ENCODE peak calls at places on chromosomes 12 and 14, in eight cellular contexts. E, Z, U, D, T, K, H and I are unnamed samples.

GRCh38 chr12:52395761-52396434 is 10.2 kb downstream of the KRT82 start:
- DNase-seq in E (no peak), Z (no peak), U (peak), D (no peak), T (no peak), K (no peak), H (peak), I (no peak)

GRCh38 chr14:102479777-102480176 is 29.8 kb downstream of the ANKRD9 start:
- DNase-seq in E (no peak), Z (no peak), U (peak), D (no peak), T (no peak), K (no peak), H (no peak), I (no peak)

GRCh38 chr14:72788972-72789728 is 104.8 kb downstream of the DPF3 start:
- DNase-seq in E (no peak), Z (no peak), U (peak), D (no peak), T (no peak), K (no peak), H (no peak), I (no peak)

GRCh38 chr14:55212611-55213010 is 21.2 kb upstream of the DLGAP5 start:
- DNase-seq in E (no peak), Z (no peak), U (no peak), D (no peak), T (no peak), K (no peak), H (no peak), I (no peak)

GRCh38 chr12:62732861-62733427 is 202.0 kb downstream of the PPM1H start:
- DNase-seq in E (no peak), Z (no peak), U (peak), D (no peak), T (no peak), K (no peak), H (peak), I (peak)

GRCh38 chr12:65668981-65669695 is 155.1 kb upstream of the HMGA2 start:
- DNase-seq in E (no peak), Z (no peak), U (no peak), D (no peak), T (no peak), K (no peak), H (no peak), I (no peak)

GRCh38 chr12:108890208-108890607 is 10.3 kb downstream of the DAO start:
- DNase-seq in E (no peak), Z (peak), U (peak), D (no peak), T (no peak), K (no peak), H (no peak), I (no peak)

GRCh38 chr12:93380480-93381121 is 2.9 kb downstream of the NUDT4 start:
- DNase-seq in E (no peak), Z (no peak), U (peak), D (no peak), T (no peak), K (peak), H (peak), I (peak)

GRCh38 chr14:61838661-61839060 is 76.4 kb downstream of the SNAPC1 start:
- DNase-seq in E (no peak), Z (no peak), U (no peak), D (no peak), T (no peak), K (no peak), H (no peak), I (no peak)

GRCh38 chr12:30792648-30793499 is 38.1 kb upstream of the CAPRIN2 start:
- DNase-seq in E (no peak), Z (no peak), U (peak), D (no peak), T (no peak), K (no peak), H (peak), I (peak)

GRCh38 chr12:57737467-57738141 is 938 bp downstream of the AGAP2 start:
- DNase-seq in E (no peak), Z (no peak), U (no peak), D (no peak), T (no peak), K (no peak), H (peak), I (no peak)

GRCh38 chr12:101707131-101707782 is 9.8 kb downstream of the CHPT1 start:
- DNase-seq in E (no peak), Z (no peak), U (no peak), D (no peak), T (no peak), K (no peak), H (no peak), I (no peak)

GRCh38 chr12:111766608-111767361 is at the start of gene ALDH2:
- DNase-seq in E (no peak), Z (peak), U (peak), D (peak), T (peak), K (no peak), H (peak), I (no peak)

GRCh38 chr12:91577586-91578539 is 395.2 kb upstream of the DCN start:
- DNase-seq in E (no peak), Z (no peak), U (peak), D (no peak), T (peak), K (no peak), H (peak), I (peak)

GRCh38 chr14:59919582-59920377 is at the start of gene LRRC9:
- DNase-seq in E (no peak), Z (peak), U (no peak), D (peak), T (peak), K (no peak), H (no peak), I (no peak)

GRCh38 chr12:56082967-56083366 is 3.0 kb downstream of the ERBB3 start:
- DNase-seq in E (no peak), Z (no peak), U (no peak), D (no peak), T (peak), K (no peak), H (no peak), I (no peak)

GRCh38 chr14:89040438-89041244 is 216.2 kb downstream of the TTC8 start:
- DNase-seq in E (peak), Z (peak), U (peak), D (peak), T (peak), K (peak), H (peak), I (peak)

GRCh38 chr12:89949457-89950195 is 241.0 kb upstream of the ATP2B1 start:
- DNase-seq in E (peak), Z (no peak), U (peak), D (peak), T (no peak), K (no peak), H (peak), I (no peak)

GRCh38 chr12:13436182-13436581 is 239.7 kb downstream of the EMP1 start:
- DNase-seq in E (no peak), Z (no peak), U (no peak), D (no peak), T (no peak), K (no peak), H (no peak), I (no peak)

GRCh38 chr12:130031571-130032189 is 127.9 kb upstream of the TMEM132D start:
- DNase-seq in E (peak), Z (peak), U (peak), D (peak), T (peak), K (no peak), H (peak), I (no peak)

GRCh38 chr14:91585856-91586255 is 75.7 kb upstream of the PPP4R3A start:
- DNase-seq in E (no peak), Z (no peak), U (no peak), D (no peak), T (no peak), K (no peak), H (no peak), I (no peak)

GRCh38 chr12:117447665-117448366 is 86.4 kb upstream of the NOS1 start:
- DNase-seq in E (no peak), Z (no peak), U (no peak), D (no peak), T (no peak), K (no peak), H (no peak), I (no peak)

GRCh38 chr12:64779349-64779974 is 20.3 kb upstream of the GNS start:
- DNase-seq in E (no peak), Z (no peak), U (peak), D (no peak), T (no peak), K (no peak), H (no peak), I (no peak)

GRCh38 chr12:3339221-3339620 is 151.8 kb upstream of the PRMT8 start:
- DNase-seq in E (no peak), Z (no peak), U (no peak), D (no peak), T (no peak), K (no peak), H (no peak), I (no peak)

GRCh38 chr12:79300199-79300568 is 390.6 kb downstream of the PAWR start:
- DNase-seq in E (no peak), Z (no peak), U (peak), D (no peak), T (no peak), K (no peak), H (no peak), I (no peak)

GRCh38 chr14:40447032-40447431 is 1014.8 kb upstream of the FBXO33 start:
- DNase-seq in E (no peak), Z (no peak), U (no peak), D (no peak), T (no peak), K (no peak), H (no peak), I (peak)

GRCh38 chr12:124915249-124916236 is 1.1 kb upstream of the UBC start:
- DNase-seq in E (no peak), Z (no peak), U (peak), D (no peak), T (peak), K (no peak), H (peak), I (no peak)

GRCh38 chr14:26820101-26820500 is 222.3 kb upstream of the NOVA1 start:
- DNase-seq in E (no peak), Z (no peak), U (no peak), D (no peak), T (no peak), K (no peak), H (no peak), I (no peak)

GRCh38 chr14:63542231-63542999 is 762 bp downstream of the PPP2R5E start:
- DNase-seq in E (no peak), Z (peak), U (peak), D (peak), T (no peak), K (no peak), H (peak), I (no peak)

GRCh38 chr12:107372229-107372658 is 278.9 kb upstream of the CRY1 start:
- DNase-seq in E (no peak), Z (peak), U (no peak), D (peak), T (no peak), K (no peak), H (no peak), I (no peak)

GRCh38 chr14:68254669-68255527 is 435.3 kb downstream of the RAD51B start:
- DNase-seq in E (no peak), Z (no peak), U (no peak), D (no peak), T (no peak), K (no peak), H (peak), I (no peak)

GRCh38 chr14:102164241-102164641 is 24.5 kb downstream of the WDR20 start:
- DNase-seq in E (no peak), Z (no peak), U (no peak), D (no peak), T (no peak), K (no peak), H (peak), I (peak)

GRCh38 chr14:23631234-23631633 is 4.9 kb upstream of the DHRS2 start:
- DNase-seq in E (no peak), Z (no peak), U (no peak), D (no peak), T (no peak), K (no peak), H (no peak), I (no peak)

GRCh38 chr14:58297412-58297761 is 968 bp upstream of the ARID4A start:
- DNase-seq in E (no peak), Z (no peak), U (no peak), D (no peak), T (no peak), K (no peak), H (peak), I (no peak)